ENCODE peak calls at places on chromosomes 6 and 20, in eight cellular contexts. P, E, T, A, I, Z, K and D are unnamed samples.

GRCh38 chr6:134553941-134554340 is 236.0 kb upstream of the SGK1 start:
- DNase-seq in I (no peak), P (no peak), T (no peak), Z (no peak), A (no peak), E (no peak), K (no peak), D (no peak)

GRCh38 chr20:3670511-3670910 is 7.3 kb upstream of the GFRA4 start:
- DNase-seq in Z (no peak), K (no peak), A (no peak), T (no peak), E (peak), I (no peak), P (no peak), D (no peak)

GRCh38 chr20:24936526-24937407 is 12.3 kb upstream of the CST7 start:
- DNase-seq in Z (no peak), I (no peak), P (no peak), E (no peak), T (no peak), A (no peak), K (no peak), D (no peak)

GRCh38 chr6:1624071-1624847 is 14.5 kb downstream of the FOXC1 start:
- DNase-seq in Z (peak), E (peak), T (no peak), I (no peak), K (peak), P (no peak), A (peak), D (no peak)

GRCh38 chr6:27829453-27830211 is 82.6 kb downstream of the OR2B2 start:
- DNase-seq in A (no peak), K (no peak), Z (peak), P (no peak), E (no peak), T (no peak), I (no peak), D (no peak)

GRCh38 chr20:40945754-40946451 is 82.7 kb upstream of the TOP1 start:
- DNase-seq in A (peak), K (peak), E (no peak), I (no peak), P (no peak), T (no peak), Z (no peak), D (no peak)

GRCh38 chr6:152295346-152295745 is 341.8 kb downstream of the SYNE1 start:
- DNase-seq in E (no peak), Z (no peak), A (no peak), K (no peak), T (peak), P (peak), I (no peak), D (no peak)

GRCh38 chr6:3438190-3439167 is 18.4 kb downstream of the SLC22A23 start:
- DNase-seq in E (no peak), A (no peak), I (no peak), P (peak), Z (no peak), K (no peak), T (no peak), D (no peak)

GRCh38 chr20:9220874-9221547 is 152.1 kb downstream of the PLCB4 start:
- DNase-seq in K (no peak), P (peak), A (no peak), I (no peak), Z (no peak), T (no peak), E (peak), D (no peak)

GRCh38 chr20:57950764-57951163 is 240.9 kb upstream of the PMEPA1 start:
- DNase-seq in T (no peak), K (no peak), A (no peak), Z (no peak), I (no peak), P (no peak), E (no peak), D (no peak)

GRCh38 chr20:58623579-58624473 is 27.3 kb upstream of the STX16 start:
- DNase-seq in K (no peak), E (peak), I (no peak), T (no peak), A (no peak), P (peak), Z (no peak), D (peak)

GRCh38 chr20:56689318-56689717 is 60.2 kb downstream of the TFAP2C start:
- DNase-seq in K (no peak), Z (no peak), E (no peak), P (no peak), I (no peak), T (no peak), A (no peak), D (no peak)

GRCh38 chr20:56689852-56690485 is 60.9 kb downstream of the TFAP2C start:
- DNase-seq in A (no peak), I (no peak), Z (no peak), T (no peak), K (no peak), P (no peak), E (no peak), D (no peak)

GRCh38 chr20:56688106-56688505 is 59.0 kb downstream of the TFAP2C start:
- DNase-seq in E (no peak), K (no peak), T (no peak), Z (no peak), P (no peak), I (no peak), A (no peak), D (no peak)

GRCh38 chr20:56685879-56686278 is 56.8 kb downstream of the TFAP2C start:
- DNase-seq in T (no peak), A (no peak), K (no peak), P (no peak), Z (no peak), I (no peak), E (no peak), D (no peak)

GRCh38 chr20:56687061-56687460 is 58.0 kb downstream of the TFAP2C start:
- DNase-seq in E (no peak), Z (no peak), A (no peak), P (no peak), I (no peak), K (no peak), T (no peak), D (no peak)
- H3K27ac ChIP-seq in E (no peak), Z (no peak), A (no peak), P (no peak), I (no peak), K (no peak), T (no peak), D (no peak)

DNA sequence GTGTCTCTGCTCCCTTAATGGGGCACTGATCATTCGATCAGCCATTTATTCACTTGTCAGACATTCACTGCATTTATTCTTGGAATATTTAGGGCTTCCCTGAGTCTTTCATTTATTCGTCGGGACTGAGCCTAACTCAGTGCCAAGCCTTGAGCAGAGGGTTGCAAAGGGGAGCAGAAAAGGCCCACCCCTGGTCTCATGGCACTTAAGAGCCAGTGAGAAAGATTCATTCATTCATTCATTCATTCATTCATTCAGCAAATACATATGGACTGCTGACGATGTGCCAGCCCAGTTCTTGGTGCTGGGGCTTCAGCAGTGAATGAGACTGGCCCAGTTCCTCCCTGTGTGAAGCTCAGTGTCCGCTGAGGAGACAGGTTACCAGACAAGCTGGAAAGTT is 36.6 kb downstream of the SIRPA start:
- DNase-seq in Z (no peak), T (no peak), E (no peak), A (no peak), I (no peak), P (no peak), K (no peak), D (no peak)
- H3K27ac ChIP-seq in Z (no peak), T (no peak), E (no peak), A (no peak), I (no peak), P (no peak), K (no peak), D (no peak)

DNA sequence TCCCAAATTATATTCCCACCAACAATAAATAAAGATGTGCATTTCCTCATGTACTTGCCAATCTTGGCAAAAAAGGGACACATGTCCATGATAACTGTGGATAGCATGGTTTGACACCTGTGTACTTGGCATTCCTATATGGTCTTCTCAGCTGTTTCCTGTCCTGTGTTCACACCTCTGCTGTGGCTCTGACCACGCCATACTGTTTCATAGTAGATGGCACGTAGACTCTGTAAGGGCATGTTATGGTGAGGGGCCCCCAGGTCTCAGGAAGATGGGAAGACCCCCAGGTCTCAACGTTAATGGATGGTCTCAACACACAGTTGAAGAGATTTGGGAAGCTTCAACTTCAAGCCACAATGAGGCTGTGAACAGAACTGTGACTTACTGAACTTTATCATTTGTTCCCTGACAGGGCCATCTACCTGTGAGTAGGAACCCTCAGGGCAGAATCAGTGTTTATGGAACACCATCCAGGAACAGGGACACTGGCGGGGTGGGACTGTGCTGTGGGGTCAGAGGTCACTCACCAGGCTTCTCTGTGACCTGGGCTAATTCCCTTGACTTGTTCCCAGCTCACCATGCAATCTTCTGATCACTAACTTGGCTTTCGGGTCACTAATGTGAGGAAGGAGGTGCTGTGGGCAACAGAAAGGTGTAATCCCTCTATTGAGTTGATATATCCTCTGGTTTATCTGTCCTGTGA is 11.8 kb downstream of the ZBTB24 start:
- DNase-seq in T (no peak), Z (no peak), I (no peak), E (no peak), P (no peak), K (no peak), A (no peak), D (no peak)
- H3K27ac ChIP-seq in T (no peak), Z (no peak), I (no peak), E (no peak), P (no peak), K (no peak), A (peak), D (no peak)

GRCh38 chr6:17580518-17581048 is 19.5 kb upstream of the FAM8A1 start:
- DNase-seq in A (no peak), Z (no peak), E (peak), P (no peak), T (peak), K (peak), I (no peak), D (no peak)
- H3K27ac ChIP-seq in A (no peak), Z (no peak), E (no peak), P (no peak), T (peak), K (peak), I (no peak), D (peak)